ENCODE peak calls at places on chromosomes 16 and 17, in four cellular contexts. D is GM23338, P is Peyer's patch, J is RPMI8226. R is an unnamed sample.

GRCh38 chr16:57688487-57688986 is 6.1 kb upstream of the DRC7 start:
- DNase-seq in D (no peak), P (peak; percentile 27), J (no peak), R (no peak)

GRCh38 chr16:4529085-4530060 is 9.2 kb downstream of the CDIP1 start:
- DNase-seq in D (peak; percentile 81), P (no peak), J (peak; percentile 78), R (peak; percentile 57)

GRCh38 chr17:15999974-16000827 is 577 bp downstream of the TTC19 start:
- DNase-seq in D (peak; percentile 73), P (no peak), J (peak; percentile 35), R (peak; percentile 6)

GRCh38 chr17:39755550-39756375 is 18.0 kb downstream of the GRB7 start:
- DNase-seq in D (no peak), P (peak; percentile 83), J (peak; percentile 87), R (no peak)

GRCh38 chr16:84755004-84755672 is 55.3 kb downstream of the USP10 start:
- DNase-seq in D (no peak), P (no peak), J (no peak), R (no peak)

GRCh38 chr16:1010266-1010665 is 28.7 kb downstream of the SOX8 start:
- DNase-seq in D (no peak), P (no peak), J (no peak), R (no peak)

GRCh38 chr16:51409001-51409675 is 258.1 kb upstream of the SALL1 start:
- DNase-seq in D (no peak), P (no peak), J (no peak), R (no peak)

GRCh38 chr17:55434721-55435120 is 13.1 kb upstream of the MMD start:
- DNase-seq in D (no peak), P (no peak), J (no peak), R (no peak)

GRCh38 chr16:53726625-53727024 is 22.7 kb downstream of the FTO start:
- DNase-seq in D (no peak), P (no peak), J (no peak), R (peak; percentile 31)

GRCh38 chr16:83992624-83993023 is 24.6 kb downstream of the NECAB2 start:
- DNase-seq in D (no peak), P (no peak), J (peak; percentile 91), R (no peak)

GRCh38 chr16:22372882-22373661 is 1.3 kb downstream of the CDR2 start:
- DNase-seq in D (no peak), P (no peak), J (peak; percentile 49), R (no peak)

GRCh38 chr17:63785556-63785955 is 11.6 kb downstream of the DDX42 start:
- DNase-seq in D (no peak), P (no peak), J (no peak), R (no peak)

GRCh38 chr17:10547351-10547750 is 2.1 kb downstream of the MYH2 start:
- DNase-seq in D (no peak), P (no peak), J (no peak), R (no peak)

GRCh38 chr16:85423186-85423550 is 190.0 kb upstream of the GSE1 start:
- DNase-seq in D (no peak), P (no peak), J (no peak), R (no peak)

GRCh38 chr16:1979271-1980025 is 1.8 kb downstream of the NOXO1 start:
- DNase-seq in D (peak; percentile 78), P (peak; percentile 92), J (no peak), R (peak; percentile 65)

R was measured in DMS79 treated with DMSO at 0.1 percent for 48 hours.